ENCODE peak calls at places on chromosomes 2 and 18, in four cellular contexts. G is HCT116, P is HepG2, Y is K562. M is an unnamed sample.

GRCh38 chr2:8495189-8495855 is 186.5 kb upstream of the ID2 start:
- DNase-seq in G (no peak), P (no peak), Y (no peak), M (no peak)

GRCh38 chr2:96830064-96830562 is 13.7 kb downstream of the ANKRD23 start:
- DNase-seq in G (no peak), P (no peak), Y (peak), M (no peak)

GRCh38 chr2:191666241-191666640 is 11.7 kb upstream of the NABP1 start:
- DNase-seq in G (no peak), P (no peak), Y (no peak), M (no peak)

GRCh38 chr2:119252186-119253113 is 28.8 kb downstream of the STEAP3 start:
- DNase-seq in G (peak), P (no peak), Y (no peak), M (no peak)

GRCh38 chr18:21851327-21851961 is 110.9 kb downstream of the MIB1 start:
- DNase-seq in P (no peak), G (no peak), Y (no peak), M (peak)

GRCh38 chr2:88060907-88061275 is 5.3 kb upstream of the KRCC1 start:
- DNase-seq in Y (no peak), P (no peak), G (no peak), M (no peak)

GRCh38 chr2:43312751-43313641 is 86.6 kb upstream of the ZFP36L2 start:
- DNase-seq in P (no peak), Y (no peak), G (no peak), M (peak)

GRCh38 chr2:133324150-133324561 is 244.1 kb downstream of the NCKAP5 start:
- DNase-seq in Y (no peak), G (no peak), P (no peak), M (no peak)

GRCh38 chr18:7926526-7926925 is 359.4 kb downstream of the PTPRM start:
- DNase-seq in G (peak), P (peak), Y (peak), M (peak)

GRCh38 chr2:240795916-240796510 is 24.0 kb downstream of the KIF1A start:
- DNase-seq in G (no peak), Y (no peak), P (no peak), M (no peak)

GRCh38 chr18:2002604-2003003 is 568.7 kb downstream of the METTL4 start:
- DNase-seq in G (no peak), Y (peak), P (no peak), M (no peak)
- H2AFZ ChIP-seq in G (no peak), Y (peak), P (no peak), M (peak)

DNA sequence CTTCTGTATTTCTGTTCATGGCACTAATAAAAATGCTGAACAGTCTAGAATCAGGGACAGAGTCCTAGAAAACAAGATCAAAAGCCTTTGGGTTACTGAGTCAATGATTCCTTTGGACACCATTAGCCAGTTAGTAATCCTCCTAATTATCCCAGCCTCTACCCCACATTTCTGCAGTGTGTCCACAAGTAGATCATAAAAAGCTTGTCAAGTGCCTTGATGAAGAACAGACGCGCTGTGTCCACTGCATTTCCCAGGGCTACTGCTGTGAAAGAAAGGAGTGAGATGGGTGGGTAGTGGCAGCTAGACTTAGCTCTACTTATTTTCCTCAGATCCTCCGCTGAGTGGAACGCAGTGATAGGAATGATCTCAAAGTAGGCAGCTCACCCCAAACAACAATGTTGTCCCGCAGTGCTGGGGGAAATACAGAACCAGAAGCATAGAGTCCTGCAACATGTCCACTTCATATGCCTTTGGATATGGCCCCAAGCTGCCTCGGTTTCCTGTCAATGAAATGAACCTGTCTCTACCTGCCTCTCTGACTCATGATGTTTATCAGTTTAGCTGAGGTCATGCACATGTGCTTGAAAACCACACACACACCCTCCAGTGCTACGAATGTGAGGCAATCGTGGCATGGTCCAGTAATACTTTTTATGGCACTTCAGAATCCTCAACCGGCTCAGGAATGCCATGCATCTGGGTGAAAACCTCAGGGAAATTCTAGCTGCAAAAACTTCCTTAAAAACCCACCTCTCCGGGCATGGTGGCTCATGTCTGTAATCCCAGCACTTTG is 115.4 kb downstream of the COL6A3 start:
- DNase-seq in G (peak), Y (no peak), P (peak), M (peak)
- TF ChIP-seq POLR2AphosphoS5 in G (peak), Y (no peak), P (no peak), M (no peak)

GRCh38 chr2:126658910-126659613 is 3.1 kb downstream of the GYPC start:
- DNase-seq in G (no peak), P (no peak), Y (peak), M (no peak)
- TF ChIP-seq ELF1 in G (no peak), P (no peak), Y (peak), M (no peak)

GRCh38 chr2:215486973-215487372 is 51.1 kb upstream of the FN1 start:
- DNase-seq in G (no peak), Y (no peak), P (no peak), M (no peak)
- H2AFZ ChIP-seq in G (no peak), Y (peak), P (no peak), M (no peak)

DNA sequence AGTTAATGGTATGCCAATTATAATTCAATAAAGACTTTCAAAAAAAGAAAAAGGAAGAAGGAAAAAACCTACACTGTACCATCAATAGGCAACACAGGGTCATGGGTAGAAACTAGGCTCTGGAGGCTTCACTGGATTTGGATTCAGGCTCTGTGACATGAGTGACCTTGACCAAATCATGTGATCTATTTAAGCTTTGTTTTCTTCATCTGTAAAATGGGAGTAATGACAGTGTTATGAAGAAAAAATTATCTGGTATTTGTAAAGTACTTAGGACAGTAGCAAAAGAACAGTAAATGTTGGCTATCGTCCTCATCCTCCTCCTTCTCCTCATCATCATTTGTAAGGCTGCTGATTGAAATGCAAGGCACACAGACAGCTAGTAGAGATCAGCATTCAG is 59.3 kb upstream of the STPG4 start:
- DNase-seq in P (no peak), Y (no peak), G (no peak), M (no peak)
- TF ChIP-seq POLR2AphosphoS5 in P (no peak), Y (no peak), G (no peak), M (no peak)

GRCh38 chr2:150495993-150496627 is 8.6 kb upstream of the RND3 start:
- DNase-seq in Y (no peak), P (no peak), G (no peak), M (no peak)
- TF ChIP-seq ELF1 in Y (no peak), P (no peak), G (no peak), M (no peak)

GRCh38 chr2:24330161-24330560 is 30.2 kb downstream of the ITSN2 start:
- DNase-seq in Y (no peak), G (no peak), P (no peak), M (no peak)

GRCh38 chr2:24327988-24328387 is 32.3 kb downstream of the ITSN2 start:
- DNase-seq in P (no peak), G (no peak), Y (no peak), M (no peak)

GRCh38 chr2:24333019-24333540 is 27.3 kb downstream of the ITSN2 start:
- DNase-seq in Y (no peak), P (no peak), G (no peak), M (no peak)

GRCh38 chr2:24334245-24334633 is 26.1 kb downstream of the ITSN2 start:
- DNase-seq in G (no peak), P (peak), Y (no peak), M (no peak)

DNA sequence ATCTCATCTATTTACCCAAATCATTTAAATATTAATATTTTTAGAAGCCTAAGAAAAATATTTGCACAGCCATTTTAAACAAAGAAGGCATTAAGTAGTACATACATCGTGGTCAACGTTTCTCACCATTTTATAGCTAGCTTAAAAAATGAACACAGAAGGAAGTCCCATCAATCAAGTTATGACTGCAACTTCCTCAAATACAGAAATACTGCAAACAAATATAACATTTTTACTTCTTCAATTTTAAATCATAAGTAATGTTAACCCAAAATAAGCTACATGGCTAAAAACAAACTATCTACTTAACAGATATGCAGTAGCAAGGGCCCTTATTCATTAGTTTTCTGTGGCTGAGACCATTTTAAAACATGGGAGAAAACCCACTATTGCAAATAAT is 30.6 kb downstream of the ITSN2 start:
- DNase-seq in G (no peak), Y (no peak), P (no peak), M (no peak)
- H2AFZ ChIP-seq in G (no peak), Y (no peak), P (no peak), M (no peak)

GRCh38 chr2:48482774-48483173 is 47.2 kb upstream of the STON1 start:
- DNase-seq in Y (no peak), P (no peak), G (no peak), M (no peak)
- TF ChIP-seq POLR2AphosphoS5 in Y (no peak), P (no peak), G (no peak), M (no peak)

DNA sequence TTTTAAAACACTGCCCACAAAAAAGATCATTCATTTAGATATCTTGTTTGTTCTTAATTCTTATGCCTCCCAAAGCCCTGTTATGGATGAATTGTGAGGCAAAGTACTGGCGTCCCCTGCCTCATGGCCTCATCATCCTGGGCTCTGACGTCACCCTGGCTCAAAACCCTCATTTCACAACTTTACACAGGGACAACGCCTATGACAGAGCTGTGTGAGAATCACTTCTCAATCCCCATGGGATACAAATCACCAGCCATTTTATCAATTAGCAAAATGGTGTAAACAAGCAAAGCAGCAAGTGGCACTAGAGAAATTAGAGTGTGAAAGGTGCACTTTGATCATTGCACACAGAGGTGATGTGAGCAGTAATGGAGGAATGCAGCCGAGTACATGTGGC is 16.6 kb downstream of the FHOD3 start:
- DNase-seq in P (no peak), Y (no peak), G (no peak), M (no peak)
- TF ChIP-seq ELF1 in P (no peak), Y (no peak), G (no peak), M (no peak)

DNA sequence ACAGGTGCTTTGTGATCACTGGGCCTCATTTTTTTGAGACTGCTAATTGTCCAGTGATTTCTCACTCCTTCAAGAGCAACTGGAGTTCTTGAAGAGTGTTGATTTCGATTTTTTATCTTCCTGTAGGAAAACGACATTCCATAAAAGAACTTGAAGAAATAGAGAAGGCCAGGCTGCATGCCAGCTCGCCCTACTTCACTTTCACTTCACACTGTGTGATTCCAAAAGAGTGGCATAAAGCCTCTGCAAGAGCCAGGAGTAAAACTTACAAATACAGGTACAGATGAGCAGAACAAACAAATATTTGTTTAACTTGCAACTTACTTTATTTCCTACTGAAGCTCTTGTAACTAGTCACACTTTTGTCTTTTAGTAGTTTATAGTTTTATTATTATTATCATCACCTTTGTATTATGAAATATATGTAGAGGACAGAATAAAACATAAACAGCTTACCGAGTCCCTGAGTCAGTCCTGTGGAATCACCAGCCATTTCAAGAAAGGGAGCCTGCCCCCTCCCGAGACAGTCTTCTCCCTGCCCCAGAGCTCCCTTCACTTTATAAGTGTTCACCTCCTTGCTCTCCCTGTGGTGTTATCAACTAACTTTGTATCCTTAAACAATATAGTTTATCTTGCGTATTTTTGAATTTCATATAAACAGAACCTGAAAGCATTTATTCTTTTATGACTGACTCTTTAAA is 8.7 kb downstream of the FAM228A start:
- DNase-seq in Y (no peak), P (no peak), G (no peak), M (no peak)
- H2AFZ ChIP-seq in Y (peak), P (no peak), G (no peak), M (no peak)